ENCODE peak calls at places on chromosomes 12 and 14, in eight cellular contexts. C, S, L, A, Q, T, W and K are unnamed samples.

GRCh38 chr14:21780429-21781084 is 106.9 kb upstream of the OR4E1 start:
- DNase-seq in C (no peak), S (no peak), L (no peak), A (no peak), Q (no peak), T (no peak), W (no peak), K (no peak)

GRCh38 chr12:97643961-97644360 is 181.4 kb downstream of the RMST start:
- DNase-seq in C (no peak), S (no peak), L (no peak), A (no peak), Q (no peak), T (no peak), W (no peak), K (no peak)

GRCh38 chr12:105676694-105677093 is 346.2 kb downstream of the C12orf75 start:
- DNase-seq in C (no peak), S (no peak), L (no peak), A (no peak), Q (no peak), T (no peak), W (no peak), K (peak)

GRCh38 chr14:26138764-26139445 is 458.9 kb downstream of the NOVA1 start:
- DNase-seq in C (no peak), S (no peak), L (peak), A (no peak), Q (no peak), T (no peak), W (no peak), K (peak)

GRCh38 chr14:51006781-51007211 is 62.5 kb upstream of the PYGL start:
- DNase-seq in C (no peak), S (peak), L (no peak), A (no peak), Q (no peak), T (no peak), W (no peak), K (peak)

GRCh38 chr12:52126605-52127578 is 47.4 kb downstream of the SMIM41 start:
- DNase-seq in C (no peak), S (no peak), L (no peak), A (no peak), Q (no peak), T (no peak), W (no peak), K (peak)

GRCh38 chr12:77746108-77746507 is 84.6 kb upstream of the NAV3 start:
- DNase-seq in C (no peak), S (no peak), L (no peak), A (peak), Q (no peak), T (no peak), W (no peak), K (peak)

GRCh38 chr12:13171921-13172859 is 24.3 kb upstream of the EMP1 start:
- DNase-seq in C (no peak), S (no peak), L (no peak), A (no peak), Q (no peak), T (no peak), W (no peak), K (peak)

GRCh38 chr14:81311128-81311527 is 89.0 kb downstream of the STON2 start:
- DNase-seq in C (no peak), S (no peak), L (no peak), A (no peak), Q (no peak), T (no peak), W (no peak), K (no peak)